ENCODE peak calls at places on chromosomes 12 and 14, in eight cellular contexts. One of them, this sample, is unnamed.

GRCh38 chr12:41509655-41510054 is 321.5 kb downstream of the PDZRN4 start:
- DNase-seq in GM23248: no peak
- DNase-seq in Calu3: no peak
- DNase-seq in NCI-H69: peak
- DNase-seq in type B pancreatic cell: no peak
- DNase-seq in NT2/D1: no peak
- DNase-seq in right cardiac atrium: no peak
- DNase-seq in head of caudate nucleus: no peak
- DNase-seq in this sample: no peak

GRCh38 chr12:123019841-123020138 is 39.3 kb downstream of the ARL6IP4 start:
- DNase-seq in Calu3: no peak
- DNase-seq in NT2/D1: no peak
- DNase-seq in type B pancreatic cell: no peak
- DNase-seq in GM23248: no peak
- DNase-seq in NCI-H69: no peak
- DNase-seq in right cardiac atrium: no peak
- DNase-seq in head of caudate nucleus: no peak
- DNase-seq in this sample: no peak

GRCh38 chr14:59037086-59037485 is 151.4 kb upstream of the DAAM1 start:
- DNase-seq in Calu3: no peak
- DNase-seq in type B pancreatic cell: no peak
- DNase-seq in NCI-H69: no peak
- DNase-seq in GM23248: peak
- DNase-seq in right cardiac atrium: no peak
- DNase-seq in NT2/D1: no peak
- DNase-seq in head of caudate nucleus: no peak
- DNase-seq in this sample: no peak

GRCh38 chr14:70640938-70641547 is 673 bp upstream of the TTC9 start:
- DNase-seq in GM23248: peak
- DNase-seq in NCI-H69: peak
- DNase-seq in right cardiac atrium: peak
- DNase-seq in type B pancreatic cell: no peak
- DNase-seq in head of caudate nucleus: peak
- DNase-seq in Calu3: peak
- DNase-seq in NT2/D1: no peak
- DNase-seq in this sample: peak

GRCh38 chr14:62696969-62697328 is 348.3 kb downstream of the KCNH5 start:
- DNase-seq in NT2/D1: no peak
- DNase-seq in Calu3: no peak
- DNase-seq in right cardiac atrium: no peak
- DNase-seq in head of caudate nucleus: no peak
- DNase-seq in GM23248: no peak
- DNase-seq in type B pancreatic cell: no peak
- DNase-seq in NCI-H69: no peak
- DNase-seq in this sample: no peak

GRCh38 chr14:52700701-52701172 is 5.4 kb upstream of the ERO1A start:
- DNase-seq in right cardiac atrium: no peak
- DNase-seq in Calu3: peak
- DNase-seq in head of caudate nucleus: no peak
- DNase-seq in NCI-H69: peak
- DNase-seq in type B pancreatic cell: no peak
- DNase-seq in NT2/D1: no peak
- DNase-seq in GM23248: no peak
- DNase-seq in this sample: no peak

GRCh38 chr12:1592444-1593231 is 1.7 kb downstream of the FBXL14 start:
- DNase-seq in head of caudate nucleus: peak
- DNase-seq in right cardiac atrium: peak
- DNase-seq in NT2/D1: no peak
- DNase-seq in Calu3: peak
- DNase-seq in NCI-H69: peak
- DNase-seq in GM23248: peak
- DNase-seq in type B pancreatic cell: no peak
- DNase-seq in this sample: peak

GRCh38 chr12:98644433-98644711 is 216 bp downstream of the IKBIP start:
- DNase-seq in Calu3: no peak
- DNase-seq in GM23248: no peak
- DNase-seq in NCI-H69: peak
- DNase-seq in head of caudate nucleus: peak
- DNase-seq in NT2/D1: no peak
- DNase-seq in right cardiac atrium: peak
- DNase-seq in type B pancreatic cell: peak
- DNase-seq in this sample: no peak

GRCh38 chr14:105797546-105797945 is 271.2 kb downstream of the TMEM121 start:
- DNase-seq in right cardiac atrium: no peak
- DNase-seq in GM23248: no peak
- DNase-seq in NT2/D1: no peak
- DNase-seq in Calu3: no peak
- DNase-seq in NCI-H69: no peak
- DNase-seq in head of caudate nucleus: no peak
- DNase-seq in type B pancreatic cell: no peak
- DNase-seq in this sample: no peak

This sample was measured in stimulated activated effector memory CD8-positive, alpha-beta T cell treated with anti-CD3 and anti-CD28 coated beads, Interleukin-12 subunit alpha, Interleukin-12 subunit beta, amount 100 ng/mL, for 72 hours.